ENCODE peak calls at places on chromosomes 16 and 17, in ten cellular contexts. G, X, C, Z, D, M, H, F, T and K are unnamed samples.

GRCh38 chr16:54488729-54489128 is 202.1 kb upstream of the IRX3 start:
- DNase-seq in G (no peak), X (no peak), C (no peak), Z (no peak), D (no peak), M (no peak), H (no peak), F (no peak), T (no peak), K (no peak)

GRCh38 chr16:85615014-85615851 is 2.1 kb downstream of the GSE1 start:
- DNase-seq in G (no peak), X (no peak), C (no peak), Z (peak; percentile 13), D (peak; percentile 17), M (peak; percentile 20), H (no peak), F (peak; percentile 36), T (peak; percentile 14), K (no peak)

GRCh38 chr16:2514333-2515179 is 804 bp downstream of the ATP6V0C start:
- DNase-seq in G (no peak), X (no peak), C (no peak), Z (no peak), D (no peak), M (no peak), H (no peak), F (peak; percentile 28), T (no peak), K (no peak)

GRCh38 chr17:69870091-69870530 is 204.9 kb upstream of the KCNJ16 start:
- DNase-seq in G (no peak), X (no peak), C (no peak), Z (no peak), D (peak; percentile 31), M (no peak), H (no peak), F (no peak), T (no peak), K (no peak)

GRCh38 chr16:89785523-89786155 is 30.8 kb downstream of the FANCA start:
- DNase-seq in G (no peak), X (no peak), C (no peak), Z (no peak), D (no peak), M (no peak), H (no peak), F (no peak), T (no peak), K (no peak)

GRCh38 chr16:46748775-46749705 is 896 bp upstream of the MYLK3 start:
- DNase-seq in G (no peak), X (no peak), C (peak; percentile 69), Z (no peak), D (no peak), M (no peak), H (peak; percentile 92), F (no peak), T (no peak), K (no peak)

GRCh38 chr16:22195695-22196558 is 10.2 kb upstream of the EEF2K start:
- DNase-seq in G (peak; percentile 97), X (peak; percentile 95), C (peak; percentile 63), Z (peak; percentile 69), D (peak; percentile 87), M (peak; percentile 86), H (peak; percentile 92), F (peak; percentile 82), T (peak; percentile 86), K (no peak)

GRCh38 chr17:5115673-5116651 is at the start of gene USP6:
- DNase-seq in G (no peak), X (no peak), C (no peak), Z (no peak), D (no peak), M (no peak), H (no peak), F (no peak), T (no peak), K (no peak)

GRCh38 chr17:40306395-40306794 is 2.6 kb upstream of the RARA start:
- DNase-seq in G (no peak), X (no peak), C (no peak), Z (no peak), D (no peak), M (no peak), H (no peak), F (no peak), T (no peak), K (no peak)

GRCh38 chr16:15544405-15544804 is 98.5 kb downstream of the MARF1 start:
- DNase-seq in G (no peak), X (no peak), C (no peak), Z (no peak), D (no peak), M (no peak), H (no peak), F (no peak), T (no peak), K (no peak)

GRCh38 chr16:85695196-85696128 is 6.7 kb upstream of the GINS2 start:
- DNase-seq in G (no peak), X (no peak), C (no peak), Z (no peak), D (no peak), M (no peak), H (no peak), F (no peak), T (no peak), K (no peak)

GRCh38 chr17:44310188-44310587 is 1.8 kb downstream of the RUNDC3A start:
- DNase-seq in G (no peak), X (no peak), C (no peak), Z (no peak), D (no peak), M (no peak), H (no peak), F (no peak), T (no peak), K (no peak)

GRCh38 chr16:24920568-24920967 is 74.8 kb downstream of the SLC5A11 start:
- DNase-seq in G (no peak), X (no peak), C (no peak), Z (no peak), D (no peak), M (no peak), H (no peak), F (no peak), T (no peak), K (no peak)

GRCh38 chr16:66972983-66973382 is 11.9 kb downstream of the CES3 start:
- DNase-seq in G (no peak), X (no peak), C (no peak), Z (no peak), D (no peak), M (no peak), H (no peak), F (no peak), T (no peak), K (no peak)